ENCODE peak calls at places on chromosomes 16 and 17, in six cellular contexts. E is amygdala; D is A172; T is CD8-positive, alpha-beta T cell; I is activated CD4-positive, alpha-beta T cell treated with anti-CD3 and anti-CD28 coated beads, Interleukin-2, amount 10 ng/mL, durations not matched to agents 7 days and 5 days; F is stimulated activated CD4-positive, alpha-beta T cell treated with anti-CD3 and anti-CD28 coated beads, Interleukin-12 subunit alpha, Interleukin-12 subunit beta, amount 100 ng/mL, for 4 hours. Q is an unnamed sample.

GRCh38 chr16:89084411-89084810 is 9.2 kb upstream of the ACSF3 start:
- DNase-seq in E (no peak), D (no peak), T (no peak), I (no peak), F (no peak), Q (no peak)

GRCh38 chr16:22214402-22214801 is 8.3 kb downstream of the EEF2K start:
- DNase-seq in E (no peak), D (no peak), T (no peak), I (no peak), F (no peak), Q (no peak)

GRCh38 chr16:66408181-66409048 is 18.7 kb upstream of the BEAN1 start:
- DNase-seq in E (no peak), D (peak; percentile 91), T (peak; percentile 18), I (peak; percentile 56), F (no peak), Q (no peak)

GRCh38 chr17:4587803-4588202 is 3.5 kb downstream of the SMTNL2 start:
- DNase-seq in E (no peak), D (no peak), T (no peak), I (no peak), F (no peak), Q (no peak)

GRCh38 chr16:27816561-27816960 is 247.0 kb downstream of the GSG1L start:
- DNase-seq in E (no peak), D (no peak), T (no peak), I (no peak), F (no peak), Q (peak; percentile 66)

GRCh38 chr17:12643812-12644211 is 21.9 kb upstream of the MYOCD start:
- DNase-seq in E (no peak), D (no peak), T (no peak), I (no peak), F (no peak), Q (no peak)

GRCh38 chr16:55031481-55031880 is 100.8 kb downstream of the IRX5 start:
- DNase-seq in E (no peak), D (no peak), T (no peak), I (no peak), F (no peak), Q (no peak)

GRCh38 chr17:29149431-29150064 is 30.6 kb downstream of the MYO18A start:
- DNase-seq in E (no peak), D (no peak), T (no peak), I (no peak), F (no peak), Q (no peak)

GRCh38 chr17:48375356-48375755 is 54.7 kb downstream of the SKAP1 start:
- DNase-seq in E (no peak), D (no peak), T (no peak), I (no peak), F (no peak), Q (no peak)

Q was measured in putamen.